ENCODE peak calls at places on chromosomes 13 and 19, in seven cellular contexts. Y, I, S, H, R, W and A are unnamed samples.

GRCh38 chr13:28451482-28452217 is 43.3 kb downstream of the FLT1 start:
- DNase-seq in Y (no peak), I (no peak), S (no peak), H (peak), R (no peak), W (no peak), A (no peak)

GRCh38 chr13:33494596-33495214 is 209.2 kb upstream of the STARD13 start:
- DNase-seq in Y (no peak), I (no peak), S (no peak), H (peak), R (no peak), W (peak), A (no peak)

GRCh38 chr19:10701955-10702307 is 692 bp downstream of the QTRT1 start:
- DNase-seq in Y (no peak), I (no peak), S (peak), H (peak), R (no peak), W (no peak), A (no peak)

GRCh38 chr13:40206241-40207109 is 460.0 kb downstream of the FOXO1 start:
- DNase-seq in Y (no peak), I (no peak), S (peak), H (no peak), R (no peak), W (no peak), A (no peak)

GRCh38 chr19:29671393-29672076 is 6.3 kb downstream of the PLEKHF1 start:
- DNase-seq in Y (peak), I (peak), S (peak), H (no peak), R (no peak), W (peak), A (no peak)

GRCh38 chr19:47699360-47699917 is 13.8 kb upstream of the EHD2 start:
- DNase-seq in Y (peak), I (no peak), S (peak), H (peak), R (no peak), W (peak), A (peak)

GRCh38 chr13:33236021-33236420 is 49.5 kb downstream of the STARD13 start:
- DNase-seq in Y (no peak), I (no peak), S (no peak), H (no peak), R (no peak), W (no peak), A (no peak)

GRCh38 chr13:113192279-113192678 is 16.2 kb downstream of the PCID2 start:
- DNase-seq in Y (no peak), I (no peak), S (no peak), H (no peak), R (no peak), W (no peak), A (no peak)